ENCODE peak calls at places on chromosomes 4 and X, in eight cellular contexts. One of them, this sample, is unnamed.

GRCh38 chrX:19177710-19178109 is 55.4 kb upstream of the ADGRG2 start:
- DNase-seq in MCF 10A: no peak
- DNase-seq in neural crest cell: no peak
- DNase-seq in IMR-90: no peak
- DNase-seq in pancreas: no peak
- DNase-seq in lower leg skin: no peak
- DNase-seq in tibial nerve: no peak
- DNase-seq in thoracic aorta: no peak
- DNase-seq in this sample: no peak

GRCh38 chr4:124155239-124155638 is 557.3 kb downstream of the ANKRD50 start:
- DNase-seq in thoracic aorta: no peak
- DNase-seq in MCF 10A: no peak
- DNase-seq in tibial nerve: no peak
- DNase-seq in IMR-90: no peak
- DNase-seq in neural crest cell: no peak
- DNase-seq in lower leg skin: no peak
- DNase-seq in pancreas: no peak
- DNase-seq in this sample: no peak

GRCh38 chr4:38663021-38663800 is 788 bp upstream of the KLF3 start:
- DNase-seq in lower leg skin: no peak
- DNase-seq in MCF 10A: no peak
- DNase-seq in neural crest cell: peak
- DNase-seq in pancreas: peak
- DNase-seq in IMR-90: no peak
- DNase-seq in thoracic aorta: no peak
- DNase-seq in tibial nerve: no peak
- DNase-seq in this sample: no peak

GRCh38 chr4:76279462-76279861 is 27.1 kb upstream of the STBD1 start:
- DNase-seq in pancreas: no peak
- DNase-seq in lower leg skin: no peak
- DNase-seq in neural crest cell: no peak
- DNase-seq in IMR-90: no peak
- DNase-seq in thoracic aorta: no peak
- DNase-seq in MCF 10A: peak
- DNase-seq in tibial nerve: no peak
- DNase-seq in this sample: no peak

GRCh38 chrX:107288676-107289075 is 82.3 kb downstream of the DNAAF6 start:
- DNase-seq in tibial nerve: no peak
- DNase-seq in neural crest cell: no peak
- DNase-seq in lower leg skin: no peak
- DNase-seq in pancreas: no peak
- DNase-seq in MCF 10A: no peak
- DNase-seq in thoracic aorta: no peak
- DNase-seq in IMR-90: no peak
- DNase-seq in this sample: no peak

GRCh38 chr4:153205028-153205648 is 895 bp downstream of the TRIM2 start:
- DNase-seq in pancreas: peak
- DNase-seq in lower leg skin: no peak
- DNase-seq in thoracic aorta: no peak
- DNase-seq in tibial nerve: no peak
- DNase-seq in MCF 10A: no peak
- DNase-seq in neural crest cell: no peak
- DNase-seq in IMR-90: no peak
- DNase-seq in this sample: no peak

GRCh38 chr4:25635501-25635900 is 20.1 kb upstream of the SLC34A2 start:
- DNase-seq in tibial nerve: no peak
- DNase-seq in IMR-90: no peak
- DNase-seq in pancreas: no peak
- DNase-seq in lower leg skin: no peak
- DNase-seq in neural crest cell: no peak
- DNase-seq in MCF 10A: peak
- DNase-seq in thoracic aorta: no peak
- DNase-seq in this sample: no peak

GRCh38 chrX:37405954-37406353 is 56.8 kb downstream of the PRRG1 start:
- DNase-seq in MCF 10A: no peak
- DNase-seq in neural crest cell: no peak
- DNase-seq in thoracic aorta: no peak
- DNase-seq in pancreas: no peak
- DNase-seq in tibial nerve: no peak
- DNase-seq in IMR-90: peak
- DNase-seq in lower leg skin: no peak
- DNase-seq in this sample: peak

GRCh38 chr4:7631288-7631633 is 196.5 kb upstream of the PSAPL1 start:
- DNase-seq in pancreas: no peak
- DNase-seq in tibial nerve: no peak
- DNase-seq in neural crest cell: no peak
- DNase-seq in thoracic aorta: no peak
- DNase-seq in IMR-90: no peak
- DNase-seq in lower leg skin: no peak
- DNase-seq in MCF 10A: no peak
- DNase-seq in this sample: no peak

GRCh38 chr4:25253072-25253447 is 19.2 kb downstream of the PI4K2B start:
- DNase-seq in thoracic aorta: no peak
- DNase-seq in lower leg skin: no peak
- DNase-seq in MCF 10A: peak
- DNase-seq in pancreas: no peak
- DNase-seq in tibial nerve: no peak
- DNase-seq in neural crest cell: no peak
- DNase-seq in IMR-90: peak
- DNase-seq in this sample: no peak

GRCh38 chr4:42371306-42372063 is 25.8 kb upstream of the SHISA3 start:
- DNase-seq in lower leg skin: no peak
- DNase-seq in IMR-90: peak
- DNase-seq in pancreas: no peak
- DNase-seq in neural crest cell: no peak
- DNase-seq in MCF 10A: peak
- DNase-seq in thoracic aorta: no peak
- DNase-seq in tibial nerve: peak
- DNase-seq in this sample: peak

GRCh38 chr4:184169225-184169867 is 48.3 kb downstream of the ENPP6 start:
- DNase-seq in tibial nerve: no peak
- DNase-seq in neural crest cell: no peak
- DNase-seq in MCF 10A: no peak
- DNase-seq in thoracic aorta: no peak
- DNase-seq in lower leg skin: peak
- DNase-seq in pancreas: no peak
- DNase-seq in IMR-90: no peak
- DNase-seq in this sample: no peak

GRCh38 chr4:142036795-142037583 is 400.6 kb downstream of the IL15 start:
- DNase-seq in tibial nerve: no peak
- DNase-seq in IMR-90: peak
- DNase-seq in thoracic aorta: no peak
- DNase-seq in lower leg skin: no peak
- DNase-seq in neural crest cell: no peak
- DNase-seq in pancreas: no peak
- DNase-seq in MCF 10A: peak
- DNase-seq in this sample: peak

GRCh38 chr4:152735302-152735917 is 44.1 kb downstream of the TIGD4 start:
- DNase-seq in IMR-90: peak
- DNase-seq in pancreas: no peak
- DNase-seq in thoracic aorta: no peak
- DNase-seq in lower leg skin: no peak
- DNase-seq in MCF 10A: peak
- DNase-seq in tibial nerve: no peak
- DNase-seq in neural crest cell: no peak
- DNase-seq in this sample: no peak

GRCh38 chr4:892780-893179 is 39.3 kb downstream of the GAK start:
- DNase-seq in IMR-90: no peak
- DNase-seq in tibial nerve: no peak
- DNase-seq in neural crest cell: no peak
- DNase-seq in pancreas: no peak
- DNase-seq in MCF 10A: no peak
- DNase-seq in thoracic aorta: no peak
- DNase-seq in lower leg skin: no peak
- DNase-seq in this sample: no peak

GRCh38 chr4:890036-890695 is 42.0 kb downstream of the GAK start:
- DNase-seq in tibial nerve: no peak
- DNase-seq in thoracic aorta: no peak
- DNase-seq in IMR-90: no peak
- DNase-seq in MCF 10A: no peak
- DNase-seq in neural crest cell: no peak
- DNase-seq in pancreas: no peak
- DNase-seq in lower leg skin: no peak
- DNase-seq in this sample: no peak

GRCh38 chr4:889516-889915 is 42.6 kb downstream of the GAK start:
- DNase-seq in lower leg skin: no peak
- DNase-seq in pancreas: no peak
- DNase-seq in MCF 10A: no peak
- DNase-seq in neural crest cell: no peak
- DNase-seq in tibial nerve: no peak
- DNase-seq in IMR-90: no peak
- DNase-seq in thoracic aorta: no peak
- DNase-seq in this sample: no peak

GRCh38 chr4:893276-893994 is 38.7 kb downstream of the GAK start:
- DNase-seq in neural crest cell: no peak
- DNase-seq in tibial nerve: no peak
- DNase-seq in pancreas: no peak
- DNase-seq in MCF 10A: no peak
- DNase-seq in thoracic aorta: no peak
- DNase-seq in lower leg skin: no peak
- DNase-seq in IMR-90: no peak
- DNase-seq in this sample: no peak

DNA sequence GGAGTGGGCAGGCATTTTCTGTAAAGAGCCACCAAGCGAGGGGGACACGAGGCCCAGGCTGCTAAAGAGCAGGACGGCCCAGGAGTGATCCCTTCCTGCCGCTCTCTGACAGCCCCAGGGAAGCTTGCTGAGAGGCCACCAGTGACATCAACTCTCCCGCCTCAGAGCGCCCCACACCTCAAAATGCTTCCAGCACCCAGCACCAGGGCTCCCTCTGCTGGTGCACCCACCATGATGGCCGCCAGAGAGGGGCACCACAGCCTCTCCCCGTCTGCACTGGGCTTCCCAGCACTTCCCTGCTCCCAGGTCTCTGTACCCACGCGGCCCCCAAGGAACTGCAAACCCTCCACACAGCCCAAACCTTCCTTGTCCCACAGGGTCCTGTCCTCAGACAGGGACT is 40.4 kb downstream of the GAK start:
- DNase-seq in MCF 10A: peak
- DNase-seq in pancreas: no peak
- DNase-seq in lower leg skin: no peak
- DNase-seq in tibial nerve: no peak
- DNase-seq in IMR-90: no peak
- DNase-seq in thoracic aorta: no peak
- DNase-seq in neural crest cell: peak
- DNase-seq in this sample: no peak
- TF ChIP-seq CTCF in MCF 10A: no peak
- TF ChIP-seq CTCF in pancreas: no peak
- TF ChIP-seq CTCF in lower leg skin: no peak
- TF ChIP-seq CTCF in tibial nerve: no peak
- TF ChIP-seq CTCF in IMR-90: peak
- TF ChIP-seq CTCF in thoracic aorta: no peak
- TF ChIP-seq CTCF in neural crest cell: no peak
- TF ChIP-seq CTCF in this sample: peak

DNA sequence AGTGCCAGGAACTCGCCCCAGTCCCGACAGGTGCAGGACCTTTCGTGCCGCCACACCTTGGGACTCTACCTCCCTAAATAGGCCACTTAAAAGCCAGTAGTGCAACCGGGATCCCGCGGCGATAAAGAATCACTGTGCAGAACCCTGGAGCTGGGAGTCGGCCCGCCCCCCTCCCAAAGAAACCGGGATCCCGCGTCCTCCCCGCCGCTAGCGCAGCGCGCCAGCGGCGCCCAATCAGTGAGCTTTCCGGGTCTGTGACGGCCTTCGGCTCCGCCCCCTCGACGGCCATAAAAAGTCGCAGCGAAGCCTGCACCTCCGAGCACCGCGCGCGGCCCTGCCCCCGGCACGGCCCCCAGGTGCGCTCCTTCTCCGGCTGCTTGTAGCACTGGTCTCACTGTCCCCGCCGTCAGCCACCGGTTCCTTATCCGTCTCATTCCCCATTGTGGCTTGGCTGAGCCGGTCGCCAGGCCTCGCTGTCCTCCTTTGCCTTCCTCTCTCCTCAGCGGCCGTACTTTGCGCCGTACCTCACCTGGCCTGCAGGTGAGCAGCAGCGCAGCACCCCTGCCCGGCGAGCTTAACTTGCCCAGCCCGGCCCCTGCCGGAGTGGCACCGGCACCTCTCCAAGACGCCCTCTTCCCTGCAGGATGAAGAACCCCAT is at the start of gene LRAT:
- DNase-seq in tibial nerve: no peak
- DNase-seq in MCF 10A: peak
- DNase-seq in IMR-90: no peak
- DNase-seq in neural crest cell: peak
- DNase-seq in pancreas: peak
- DNase-seq in thoracic aorta: no peak
- DNase-seq in lower leg skin: no peak
- DNase-seq in this sample: no peak
- TF ChIP-seq CTCF in tibial nerve: no peak
- TF ChIP-seq CTCF in MCF 10A: peak
- TF ChIP-seq CTCF in IMR-90: no peak
- TF ChIP-seq CTCF in neural crest cell: peak
- TF ChIP-seq CTCF in pancreas: peak
- TF ChIP-seq CTCF in thoracic aorta: no peak
- TF ChIP-seq CTCF in lower leg skin: no peak
- TF ChIP-seq CTCF in this sample: no peak

DNA sequence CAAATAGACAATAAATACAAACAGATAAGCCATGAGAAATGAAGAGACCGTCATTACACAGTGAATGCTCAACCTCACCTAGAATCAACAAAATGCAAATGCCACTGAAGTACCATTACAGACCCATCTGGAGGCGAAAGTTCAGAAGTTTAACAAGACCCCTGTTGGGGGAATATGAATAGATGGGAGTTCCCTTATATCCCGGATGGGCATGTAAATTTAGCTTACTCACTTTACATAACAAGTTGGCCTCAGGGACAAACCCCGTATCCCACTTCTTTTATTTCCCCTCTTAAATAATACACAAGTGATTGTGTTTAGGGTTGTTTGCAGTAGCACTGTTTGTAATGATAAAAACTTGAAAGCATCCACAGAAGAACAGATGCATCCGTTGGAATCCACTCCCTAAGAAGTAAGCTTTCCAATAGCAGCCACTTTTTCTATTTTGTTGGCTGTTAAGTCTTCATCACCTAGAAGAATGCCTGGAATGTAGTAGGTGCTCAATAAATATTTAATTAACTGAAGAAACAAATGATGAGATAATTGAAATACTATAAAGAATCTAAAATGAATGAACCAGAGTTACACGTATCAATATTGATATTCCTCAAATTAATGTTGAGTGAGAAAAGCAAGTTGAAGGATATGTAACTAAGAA is 1076.3 kb upstream of the TENM3 start:
- DNase-seq in MCF 10A: no peak
- DNase-seq in lower leg skin: no peak
- DNase-seq in thoracic aorta: no peak
- DNase-seq in neural crest cell: no peak
- DNase-seq in tibial nerve: no peak
- DNase-seq in pancreas: no peak
- DNase-seq in IMR-90: no peak
- DNase-seq in this sample: no peak
- TF ChIP-seq CTCF in MCF 10A: no peak
- TF ChIP-seq CTCF in lower leg skin: no peak
- TF ChIP-seq CTCF in thoracic aorta: no peak
- TF ChIP-seq CTCF in neural crest cell: no peak
- TF ChIP-seq CTCF in tibial nerve: no peak
- TF ChIP-seq CTCF in pancreas: no peak
- TF ChIP-seq CTCF in IMR-90: no peak
- TF ChIP-seq CTCF in this sample: no peak

GRCh38 chrX:143429831-143430230 is 87.4 kb downstream of the SPANXN3 start:
- DNase-seq in tibial nerve: no peak
- DNase-seq in MCF 10A: no peak
- DNase-seq in neural crest cell: no peak
- DNase-seq in pancreas: no peak
- DNase-seq in thoracic aorta: no peak
- DNase-seq in IMR-90: no peak
- DNase-seq in lower leg skin: no peak
- DNase-seq in this sample: no peak

GRCh38 chrX:143429021-143429570 is 88.2 kb downstream of the SPANXN3 start:
- DNase-seq in neural crest cell: no peak
- DNase-seq in lower leg skin: no peak
- DNase-seq in tibial nerve: no peak
- DNase-seq in thoracic aorta: no peak
- DNase-seq in pancreas: no peak
- DNase-seq in IMR-90: no peak
- DNase-seq in MCF 10A: peak
- DNase-seq in this sample: peak
- TF ChIP-seq CTCF in neural crest cell: no peak
- TF ChIP-seq CTCF in lower leg skin: no peak
- TF ChIP-seq CTCF in tibial nerve: no peak
- TF ChIP-seq CTCF in thoracic aorta: no peak
- TF ChIP-seq CTCF in pancreas: no peak
- TF ChIP-seq CTCF in IMR-90: no peak
- TF ChIP-seq CTCF in MCF 10A: no peak
- TF ChIP-seq CTCF in this sample: no peak

This sample was measured in brain microvascular endothelial cell.